ENCODE peak calls at places on chromosomes 6 and 20, in five cellular contexts. X is fibroblast of pulmonary artery, Q is fibroblast of the aortic adventitia, Z is AG04450, D is tibial artery. U is an unnamed sample.

GRCh38 chr6:53465732-53466131 is 79.2 kb downstream of the GCLC start:
- DNase-seq in Z (no peak), Q (no peak), D (no peak), X (peak; percentile 34), U (no peak)

GRCh38 chr6:137655291-137655690 is 161.1 kb upstream of the OLIG3 start:
- DNase-seq in Q (no peak), X (no peak), D (no peak), Z (no peak), U (no peak)

GRCh38 chr6:56416247-56416646 is 168.9 kb upstream of the COL21A1 start:
- DNase-seq in Q (peak; percentile 83), D (no peak), X (no peak), Z (no peak), U (peak; percentile 77)

GRCh38 chr6:39791850-39792500 is at the start of gene DAAM2:
- DNase-seq in D (peak; percentile 89), Q (peak; percentile 19), X (peak; percentile 52), Z (no peak), U (peak; percentile 42)

GRCh38 chr20:20096421-20096820 is 44.1 kb downstream of the CFAP61 start:
- DNase-seq in X (no peak), Q (no peak), D (no peak), Z (no peak), U (no peak)

GRCh38 chr6:166440106-166440505 is 57.4 kb upstream of the MPC1 start:
- DNase-seq in Q (no peak), X (no peak), Z (no peak), D (no peak), U (no peak)

GRCh38 chr6:4943716-4944115 is 60.1 kb downstream of the RPP40 start:
- DNase-seq in X (peak; percentile 32), D (no peak), Q (peak; percentile 12), Z (no peak), U (no peak)

GRCh38 chr6:27078734-27079357 is 168.7 kb upstream of the PRSS16 start:
- DNase-seq in X (peak; percentile 81), Q (peak; percentile 79), D (no peak), Z (peak; percentile 30), U (peak; percentile 67)

GRCh38 chr20:33551778-33552177 is 61.9 kb downstream of the CBFA2T2 start:
- DNase-seq in Q (peak; percentile 59), Z (no peak), X (peak; percentile 51), D (no peak), U (no peak)

GRCh38 chr20:43751167-43752050 is 24.6 kb upstream of the GTSF1L start:
- DNase-seq in X (peak; percentile 75), Q (peak; percentile 65), D (no peak), Z (peak; percentile 66), U (peak; percentile 93)

GRCh38 chr20:38290829-38291581 is 13.0 kb upstream of the BPI start:
- DNase-seq in X (peak; percentile 67), Q (peak; percentile 60), Z (peak; percentile 61), D (peak; percentile 72), U (peak; percentile 98)

GRCh38 chr6:121437861-121438651 is 2.6 kb downstream of the GJA1 start:
- DNase-seq in D (peak; percentile 68), Q (peak; percentile 65), X (peak; percentile 65), Z (no peak), U (peak; percentile 60)

GRCh38 chr6:158512809-158513208 is 47.1 kb upstream of the TMEM181 start:
- DNase-seq in D (no peak), Z (no peak), X (no peak), Q (no peak), U (no peak)

GRCh38 chr20:13202553-13202952 is 18.5 kb upstream of the ISM1 start:
- DNase-seq in D (no peak), Z (no peak), Q (no peak), X (no peak), U (no peak)

GRCh38 chr20:4897600-4897999 is 103.7 kb downstream of the SLC23A2 start:
- DNase-seq in D (no peak), Q (no peak), Z (no peak), X (no peak), U (no peak)

GRCh38 chr20:23608251-23608846 is 2.6 kb upstream of the CST9 start:
- DNase-seq in Z (no peak), Q (no peak), X (no peak), D (no peak), U (no peak)

GRCh38 chr20:35489717-35490116 is 34.3 kb downstream of the CEP250 start:
- DNase-seq in D (no peak), Z (no peak), X (no peak), Q (no peak), U (no peak)

GRCh38 chr6:129501401-129502051 is 208.5 kb downstream of the ARHGAP18 start:
- DNase-seq in Z (peak; percentile 89), Q (peak; percentile 95), D (no peak), X (peak; percentile 93), U (peak; percentile 100)

GRCh38 chr6:123829302-123829953 is 25.8 kb downstream of the NKAIN2 start:
- DNase-seq in Q (peak; percentile 56), D (no peak), Z (no peak), X (peak; percentile 52), U (peak; percentile 70)

GRCh38 chr6:125742024-125742423 is 7.4 kb upstream of the HEY2 start:
- DNase-seq in Q (no peak), D (no peak), Z (no peak), X (no peak), U (no peak)

GRCh38 chr6:136415351-136416005 is 125.8 kb upstream of the BCLAF1 start:
- DNase-seq in Q (no peak), X (peak; percentile 44), D (no peak), Z (no peak), U (no peak)

DNA sequence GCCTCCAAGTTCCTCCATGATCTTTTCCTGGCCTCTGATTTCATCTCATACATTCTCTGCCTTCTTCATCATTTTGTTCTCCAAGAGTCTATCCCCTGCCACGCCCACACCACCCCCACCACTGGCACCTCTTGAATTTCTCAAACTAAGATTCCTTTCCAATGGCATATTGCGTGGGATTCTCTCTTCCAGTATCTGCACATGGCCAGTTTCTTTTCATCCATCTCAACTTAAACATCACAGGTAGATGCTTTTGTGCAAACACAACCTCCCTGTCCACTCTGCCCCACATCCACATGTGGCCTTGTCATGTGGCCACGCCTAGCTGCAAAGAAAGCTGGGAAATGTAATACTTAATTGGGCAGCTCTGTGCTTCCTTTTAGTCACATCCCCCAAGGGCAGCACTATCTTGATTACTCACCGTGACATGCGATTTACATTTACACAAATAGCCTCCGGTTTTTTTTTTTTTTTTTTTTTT is 33.4 kb upstream of the ZMYND8 start:
- DNase-seq in Z (no peak), X (peak; percentile 59), D (no peak), Q (peak; percentile 70), U (peak; percentile 39)
- H3K4me3 ChIP-seq in Z (no peak overlapping the region), X (no peak overlapping the region), D (no peak overlapping the region), Q (no peak overlapping the region), U (no peak overlapping the region)

DNA sequence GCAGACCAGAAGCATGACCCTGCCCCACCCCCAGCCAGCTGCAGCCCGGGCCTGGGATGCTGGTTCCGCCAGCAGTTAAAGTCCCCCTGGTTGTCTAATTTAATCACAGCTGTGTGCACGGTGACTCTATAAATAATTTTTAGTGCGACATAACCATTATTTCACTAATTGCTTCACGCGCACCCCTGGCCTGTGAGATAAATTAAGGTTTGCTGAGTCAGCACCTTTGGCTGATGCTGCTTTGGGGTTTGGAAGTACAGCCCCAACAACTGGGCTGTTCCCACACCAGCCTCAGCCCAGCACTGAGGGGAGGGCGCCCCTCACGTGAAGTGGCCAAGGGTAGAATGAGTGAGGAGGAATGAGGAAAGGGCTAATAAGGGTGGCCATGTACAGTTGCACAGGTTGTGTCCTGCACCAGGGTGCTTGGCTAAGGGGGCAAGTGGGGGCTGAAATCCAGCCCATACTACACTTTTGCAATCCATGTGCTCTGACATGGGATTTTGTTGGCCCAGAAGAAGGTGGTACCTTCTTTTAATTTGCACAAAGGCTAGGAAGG is 26.2 kb upstream of the CDH22 start:
- DNase-seq in Z (no peak), X (no peak), D (no peak), Q (no peak), U (no peak)
- TF ChIP-seq CTCF in Z (no peak), X (no peak), D (no peak), Q (no peak), U (no peak)

GRCh38 chr6:127517698-127518097 is 1.4 kb downstream of the MTCL3 start:
- DNase-seq in Z (no peak), Q (no peak), D (no peak), X (no peak), U (no peak)
- H3K4me3 ChIP-seq in Z (peak overlapping the region; percentile 58), Q (no peak overlapping the region), D (no peak overlapping the region), X (peak overlapping the region; percentile 47), U (peak overlapping the region; percentile 55)

GRCh38 chr20:3084283-3084985 is at the start of gene AVP:
- DNase-seq in Q (no peak), Z (no peak), D (no peak), X (no peak), U (no peak)

GRCh38 chr20:3085571-3086072 is 1.1 kb upstream of the AVP start:
- DNase-seq in X (no peak), Q (no peak), D (no peak), Z (no peak), U (no peak)

GRCh38 chr20:3090565-3090964 is 6.0 kb upstream of the AVP start:
- DNase-seq in D (no peak), Z (no peak), Q (no peak), X (no peak), U (no peak)

GRCh38 chr20:3084986-3085360 is 449 bp upstream of the AVP start:
- DNase-seq in D (no peak), Z (no peak), Q (no peak), X (no peak), U (no peak)

GRCh38 chr20:3088031-3088430 is 3.5 kb upstream of the AVP start:
- DNase-seq in X (no peak), Z (no peak), D (no peak), Q (no peak), U (no peak)
- TF ChIP-seq CTCF in X (no peak), Z (no peak), D (no peak), Q (no peak), U (no peak)

GRCh38 chr6:2376429-2377355 is 131.3 kb upstream of the GMDS start:
- DNase-seq in X (no peak), D (peak; percentile 73), Z (no peak), Q (no peak), U (peak; percentile 90)
- H3K4me3 ChIP-seq in X (no peak overlapping the region), D (peak overlapping the region; percentile 20), Z (no peak overlapping the region), Q (no peak overlapping the region), U (no peak overlapping the region)

GRCh38 chr6:150924808-150925654 is 59.5 kb downstream of the MTHFD1L start:
- DNase-seq in D (no peak), X (peak; percentile 51), Z (no peak), Q (peak; percentile 90), U (no peak)

GRCh38 chr6:150929403-150929802 is 63.9 kb downstream of the MTHFD1L start:
- DNase-seq in X (no peak), D (no peak), Z (no peak), Q (peak; percentile 17), U (no peak)

GRCh38 chr6:150925655-150925928 is 60.1 kb downstream of the MTHFD1L start:
- DNase-seq in Q (no peak), Z (no peak), D (no peak), X (peak; percentile 40), U (no peak)

GRCh38 chr6:150930816-150931215 is 65.3 kb downstream of the MTHFD1L start:
- DNase-seq in Z (peak; percentile 70), Q (peak; percentile 96), X (peak; percentile 57), D (no peak), U (peak; percentile 55)

GRCh38 chr6:150928882-150929281 is 63.4 kb downstream of the MTHFD1L start:
- DNase-seq in Q (no peak), Z (no peak), X (no peak), D (no peak), U (no peak)
- TF ChIP-seq CTCF in Q (peak; percentile 40), Z (peak; percentile 42), X (peak; percentile 40), D (peak; percentile 14), U (peak; percentile 48)

GRCh38 chr20:62922451-62922921 is 3.8 kb downstream of the DIDO1 start:
- DNase-seq in Z (no peak), D (peak; percentile 53), X (no peak), Q (no peak), U (no peak)
- H3K4me3 ChIP-seq in Z (no peak overlapping the region), D (no peak overlapping the region), X (no peak overlapping the region), Q (no peak overlapping the region), U (no peak overlapping the region)

U was measured in astrocyte of the spinal cord.